ENCODE peak calls at places on chromosomes 5 and 9, in seven cellular contexts. X is tibial artery; M is esophagus squamous epithelium; J is fibroblast of mammary gland; Y is heart right ventricle; C is CD8-positive, alpha-beta T cell; S is AG10803. G is an unnamed sample.
A peak's percentile ranks its signal among the peaks of the same experiment; 100 is the strongest.

GRCh38 chr5:140725799-140726471 is 25.7 kb downstream of the ZMAT2 start:
- DNase-seq in M (no peak), S (peak; percentile 89), C (peak; percentile 34), J (peak; percentile 96), X (peak; percentile 67), Y (peak; percentile 37), G (no peak)

GRCh38 chr9:5843450-5844249 is 10.7 kb upstream of the ERMP1 start:
- DNase-seq in S (no peak), M (no peak), J (no peak), C (no peak), X (no peak), Y (no peak), G (no peak)

GRCh38 chr5:129670944-129671343 is 77.0 kb upstream of the MINAR2 start:
- DNase-seq in M (no peak), S (peak; percentile 0), J (peak; percentile 86), C (no peak), Y (no peak), X (no peak), G (no peak)

GRCh38 chr9:74942801-74943200 is 9.9 kb downstream of the C9orf40 start:
- DNase-seq in Y (no peak), J (peak; percentile 31), M (no peak), C (peak; percentile 8), X (no peak), S (no peak), G (no peak)

GRCh38 chr5:72063219-72063819 is 44.0 kb upstream of the MAP1B start:
- DNase-seq in J (peak; percentile 35), M (no peak), X (no peak), C (no peak), S (peak; percentile 4), Y (no peak), G (no peak)

GRCh38 chr9:80503692-80504400 is 932.1 kb downstream of the TLE4 start:
- DNase-seq in Y (peak; percentile 10), J (no peak), M (no peak), C (no peak), S (no peak), X (no peak), G (no peak)

GRCh38 chr5:15966066-15966640 is 213.4 kb downstream of the MARCHF11 start:
- DNase-seq in C (no peak), X (no peak), S (no peak), J (peak; percentile 50), Y (no peak), M (no peak), G (no peak)

GRCh38 chr5:38926121-38926520 is 80.3 kb downstream of the OSMR start:
- DNase-seq in S (peak; percentile 20), X (no peak), J (peak; percentile 63), M (no peak), C (no peak), Y (no peak), G (no peak)

GRCh38 chr5:673837-674629 is 19.1 kb downstream of the TPPP start:
- DNase-seq in J (no peak), M (no peak), C (no peak), X (peak; percentile 62), S (no peak), Y (peak; percentile 29), G (no peak)

GRCh38 chr5:79020861-79021561 is 35.9 kb upstream of the ARSB start:
- DNase-seq in Y (peak; percentile 36), M (no peak), C (no peak), S (peak; percentile 87), J (peak; percentile 70), X (peak; percentile 66), G (no peak)

GRCh38 chr5:1047332-1047965 is 38.8 kb downstream of the NKD2 start:
- DNase-seq in X (no peak), C (no peak), M (no peak), Y (no peak), J (no peak), S (no peak), G (no peak)

GRCh38 chr9:89461302-89461701 is 36.6 kb downstream of the SEMA4D start:
- DNase-seq in J (peak; percentile 75), M (no peak), C (no peak), S (peak; percentile 11), Y (no peak), X (no peak), G (no peak)

GRCh38 chr9:130770679-130771442 is 64.2 kb upstream of the ABL1 start:
- DNase-seq in Y (no peak), M (no peak), X (no peak), S (peak; percentile 71), J (peak; percentile 84), C (no peak), G (no peak)

GRCh38 chr5:134069553-134069952 is 44.9 kb upstream of the TCF7 start:
- DNase-seq in C (no peak), J (no peak), X (no peak), M (no peak), S (no peak), Y (no peak), G (no peak)

GRCh38 chr5:53601570-53601969 is 41.1 kb downstream of the NDUFS4 start:
- DNase-seq in J (peak; percentile 33), C (no peak), Y (no peak), X (no peak), M (no peak), S (peak; percentile 12), G (no peak)

GRCh38 chr5:176541338-176542134 is 4.3 kb upstream of the RNF44 start:
- DNase-seq in C (peak; percentile 64), Y (no peak), J (no peak), X (no peak), S (no peak), M (no peak), G (peak; percentile 44)

GRCh38 chr5:145117285-145117684 is 717.9 kb downstream of the PRELID2 start:
- DNase-seq in J (no peak), S (no peak), C (no peak), M (no peak), Y (no peak), X (no peak), G (no peak)

DNA sequence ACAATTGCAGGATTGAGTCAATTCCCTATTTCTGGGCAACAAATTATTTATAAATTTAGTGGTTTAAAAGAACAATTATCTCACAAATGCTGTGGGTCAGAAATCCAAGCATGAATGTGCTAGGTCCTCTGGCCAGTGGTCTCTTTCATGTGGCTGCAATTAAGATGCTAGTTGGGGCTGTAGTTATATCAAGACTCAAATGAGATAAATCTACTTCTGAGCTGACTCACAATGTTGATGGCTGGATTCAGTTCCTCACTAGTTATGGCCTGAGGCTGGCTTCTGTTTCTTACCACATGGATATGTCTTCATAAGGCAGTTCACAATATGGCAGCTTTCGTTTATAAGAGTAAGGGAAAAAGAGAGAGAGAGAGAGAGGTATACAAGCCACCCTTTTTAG is 717.0 kb downstream of the PRELID2 start:
- DNase-seq in S (no peak), J (no peak), X (no peak), M (no peak), Y (no peak), C (no peak), G (no peak)
- TF ChIP-seq CTCF in S (no peak), J (no peak), X (no peak), M (no peak), Y (no peak), C (no peak), G (no peak)

GRCh38 chr9:134625361-134626140 is 16.1 kb upstream of the COL5A1 start:
- DNase-seq in M (no peak), J (no peak), C (no peak), S (peak; percentile 47), X (peak; percentile 48), Y (no peak), G (no peak)

GRCh38 chr9:134623408-134624066 is 18.1 kb upstream of the COL5A1 start:
- DNase-seq in X (peak; percentile 74), C (no peak), J (peak; percentile 43), M (no peak), Y (no peak), S (peak; percentile 64), G (no peak)

GRCh38 chr9:134624119-134624826 is 17.3 kb upstream of the COL5A1 start:
- DNase-seq in C (no peak), S (peak; percentile 68), Y (no peak), M (no peak), J (peak; percentile 48), X (peak; percentile 64), G (no peak)

GRCh38 chr9:134626141-134626423 is 15.5 kb upstream of the COL5A1 start:
- DNase-seq in M (no peak), X (no peak), S (no peak), C (no peak), Y (no peak), J (no peak), G (no peak)

GRCh38 chr9:134624827-134625181 is 16.8 kb upstream of the COL5A1 start:
- DNase-seq in Y (no peak), M (no peak), C (no peak), J (peak; percentile 86), X (peak; percentile 67), S (peak; percentile 88), G (no peak)
- TF ChIP-seq CTCF in Y (no peak), M (no peak), C (no peak), J (no peak), X (no peak), S (no peak), G (no peak)

DNA sequence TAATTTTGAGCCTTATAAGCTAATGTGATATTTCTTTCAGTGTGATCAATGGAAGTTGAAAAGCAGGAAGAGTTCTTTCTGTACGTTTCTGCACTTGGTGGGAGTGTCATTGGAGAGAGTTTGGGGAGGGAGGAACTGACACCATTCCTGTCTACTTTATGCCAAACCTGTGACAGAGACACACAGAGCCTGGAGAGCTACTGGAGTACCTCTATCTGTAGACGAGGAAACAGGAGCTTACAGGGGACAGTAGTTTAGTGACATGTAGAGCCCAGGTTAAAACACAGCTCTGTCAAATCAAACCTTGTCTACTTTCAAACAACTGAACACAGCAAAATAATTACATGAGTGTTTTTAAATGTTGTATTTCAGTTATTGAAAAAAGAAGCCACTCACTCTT is 103.6 kb downstream of the PDE4D start:
- DNase-seq in J (no peak), X (no peak), C (no peak), S (no peak), Y (no peak), M (no peak), G (no peak)
- TF ChIP-seq CTCF in J (no peak), X (no peak), C (no peak), S (no peak), Y (no peak), M (no peak), G (no peak)

GRCh38 chr9:121720992-121721350 is 69.5 kb downstream of the DAB2IP start:
- DNase-seq in J (no peak), S (no peak), Y (no peak), C (no peak), X (no peak), M (no peak), G (no peak)
- TF ChIP-seq CTCF in J (peak; percentile 15), S (peak; percentile 23), Y (no peak), C (no peak), X (no peak), M (no peak), G (no peak)

DNA sequence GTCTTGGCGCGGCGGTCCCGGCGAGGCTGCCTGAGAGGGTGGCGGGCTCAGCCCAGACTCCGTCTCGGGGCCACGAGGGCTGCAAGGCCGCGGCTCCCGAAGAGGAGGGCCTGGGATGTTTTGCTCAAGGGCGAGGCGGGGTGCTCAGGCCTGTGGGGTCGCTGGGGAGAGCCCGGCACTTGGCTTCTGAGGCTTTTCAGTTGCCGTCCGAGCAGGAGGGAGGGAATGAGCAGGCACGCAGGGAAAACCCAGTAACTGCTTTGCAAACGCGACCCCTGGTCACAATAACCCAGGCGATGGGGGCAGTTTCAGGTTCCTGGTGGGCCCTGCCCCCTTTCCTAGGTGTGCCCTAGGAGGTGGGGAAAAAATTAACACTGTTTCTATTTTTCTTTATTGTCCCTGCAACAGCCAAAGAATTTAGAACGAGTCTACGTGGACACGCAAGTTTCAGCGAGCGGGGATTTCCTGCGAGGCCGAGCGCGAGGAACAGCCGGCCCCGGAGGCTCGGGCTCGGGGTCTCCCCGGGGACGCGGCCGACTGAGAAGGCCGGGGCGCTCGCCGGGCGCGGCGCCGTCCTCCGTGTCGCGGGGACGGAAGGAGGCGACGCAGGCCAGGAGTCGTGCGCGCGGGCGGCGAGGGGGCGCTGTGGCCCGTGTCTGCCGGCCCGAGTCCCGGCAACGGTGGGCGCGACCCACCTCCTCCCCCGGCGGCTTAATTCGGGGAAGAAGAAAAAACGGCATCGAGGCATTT is 3.3 kb upstream of the IRX2 start:
- DNase-seq in S (peak; percentile 38), C (no peak), J (no peak), X (peak; percentile 54), Y (no peak), M (no peak), G (no peak)
- TF ChIP-seq CTCF in S (no peak), C (no peak), J (no peak), X (no peak), Y (peak; percentile 44), M (no peak), G (no peak)

G was measured in activated B cell treated with CpG ODN at 0.5 μM for 24 hours.